ENCODE peak calls at places on chromosome 14, in nine cellular contexts. A is upper lobe of right lung; O is PC-3; I is activated CD8-positive, alpha-beta T cell treated with anti-CD3 and anti-CD28 coated beads, Interleukin-2, amount 10 ng/mL, durations not matched to agents 7 days and 5 days; S is SW 1271; H is right lobe of liver; D is NCI-H146; M is memory B cell; N is non-pigmented ciliary epithelial cell. J is an unnamed sample.

GRCh38 chr14:30283822-30284446 is 275.0 kb upstream of the G2E3 start:
- DNase-seq in D (peak; percentile 39), A (no peak), O (peak; percentile 78), I (peak; percentile 28), M (no peak), H (no peak), S (peak; percentile 56), N (no peak), J (peak; percentile 59)

GRCh38 chr14:68755016-68755353 is 37.9 kb downstream of the ZFP36L1 start:
- DNase-seq in M (no peak), D (no peak), H (no peak), O (no peak), I (no peak), A (no peak), N (no peak), S (no peak), J (no peak)

GRCh38 chr14:59461891-59462290 is 3.3 kb downstream of the GPR135 start:
- DNase-seq in H (no peak), O (no peak), S (no peak), A (no peak), N (no peak), I (no peak), D (no peak), M (no peak), J (no peak)

GRCh38 chr14:78367355-78367754 is 197.2 kb downstream of the NRXN3 start:
- DNase-seq in M (no peak), D (peak; percentile 2), A (no peak), O (no peak), N (no peak), S (no peak), I (no peak), H (no peak), J (no peak)

GRCh38 chr14:32254952-32255679 is 52.0 kb upstream of the RNU6-8 start:
- DNase-seq in D (peak; percentile 29), O (peak; percentile 83), N (peak; percentile 46), A (no peak), S (peak; percentile 58), I (peak; percentile 67), M (peak; percentile 58), H (peak; percentile 73), J (peak; percentile 74)

GRCh38 chr14:31037709-31038221 is 11.6 kb upstream of the STRN3 start:
- DNase-seq in O (no peak), N (no peak), D (no peak), I (no peak), H (no peak), S (no peak), A (no peak), M (no peak), J (no peak)

GRCh38 chr14:104219731-104220224 is 81.4 kb downstream of the KIF26A start:
- DNase-seq in H (no peak), M (no peak), O (no peak), N (no peak), I (no peak), S (no peak), A (peak; percentile 48), D (no peak), J (no peak)

GRCh38 chr14:43587183-43587582 is 919.9 kb downstream of the FSCB start:
- DNase-seq in O (no peak), N (no peak), D (no peak), A (no peak), M (no peak), I (no peak), H (no peak), S (no peak), J (peak; percentile 6)

GRCh38 chr14:74691456-74691855 is 21.4 kb downstream of the AREL1 start:
- DNase-seq in M (no peak), D (no peak), N (no peak), I (no peak), A (no peak), H (no peak), S (no peak), O (no peak), J (no peak)

GRCh38 chr14:89012272-89013097 is 188.0 kb downstream of the TTC8 start:
- DNase-seq in N (no peak), S (no peak), H (no peak), D (no peak), I (no peak), A (no peak), O (no peak), M (no peak), J (peak; percentile 77)

GRCh38 chr14:52117433-52117832 is 48.6 kb upstream of the NID2 start:
- DNase-seq in M (no peak), D (no peak), I (no peak), O (no peak), S (no peak), N (no peak), H (no peak), A (no peak), J (no peak)

GRCh38 chr14:73233564-73233963 is 3.7 kb upstream of the PAPLN start:
- DNase-seq in S (no peak), A (no peak), M (no peak), N (no peak), H (no peak), D (no peak), O (no peak), I (no peak), J (no peak)

GRCh38 chr14:102020058-102020971 is 55.9 kb downstream of the DYNC1H1 start:
- DNase-seq in A (no peak), N (peak; percentile 78), D (no peak), S (peak; percentile 59), I (peak; percentile 83), H (no peak), O (peak; percentile 88), M (no peak), J (no peak)

GRCh38 chr14:60758875-60759274 is 24.3 kb downstream of the MNAT1 start:
- DNase-seq in I (no peak), O (no peak), D (no peak), H (no peak), A (no peak), N (no peak), S (no peak), M (no peak), J (peak; percentile 3)

GRCh38 chr14:72262771-72263170 is 330.5 kb downstream of the RGS6 start:
- DNase-seq in N (no peak), S (no peak), O (no peak), H (no peak), I (no peak), M (no peak), A (no peak), D (no peak), J (no peak)

GRCh38 chr14:93686313-93686712 is 102.0 kb downstream of the PRIMA1 start:
- DNase-seq in D (no peak), N (no peak), M (no peak), O (peak; percentile 71), S (no peak), A (no peak), H (no peak), I (no peak), J (no peak)

GRCh38 chr14:65946494-65946893 is 534.0 kb downstream of the FUT8 start:
- DNase-seq in N (no peak), I (no peak), O (no peak), M (no peak), D (no peak), A (no peak), S (no peak), H (no peak), J (no peak)

GRCh38 chr14:70808023-70808401 is 1.3 kb downstream of the MAP3K9 start:
- DNase-seq in S (peak; percentile 72), O (peak; percentile 66), I (peak; percentile 79), H (no peak), A (peak; percentile 65), M (peak; percentile 39), N (no peak), D (peak; percentile 54), J (peak; percentile 61)

GRCh38 chr14:101828038-101828437 is 66.5 kb downstream of the PPP2R5C start:
- DNase-seq in D (no peak), S (no peak), A (no peak), N (no peak), O (no peak), M (no peak), I (no peak), H (no peak), J (no peak)

GRCh38 chr14:88479574-88479987 is 75.2 kb downstream of the PTPN21 start:
- DNase-seq in H (no peak), I (no peak), O (no peak), D (no peak), N (no peak), S (no peak), M (no peak), A (no peak), J (no peak)